ENCODE peak calls at places on chromosomes 13 and 19, in seven cellular contexts. O is adipocyte, K is Peyer's patch, M is tibial nerve, A is left lung, J is trophoblast cell, F is esophagus squamous epithelium. R is an unnamed sample.

GRCh38 chr19:40367577-40368434 is 19.3 kb downstream of the PLD3 start:
- DNase-seq in J (no peak), A (no peak), F (no peak), O (no peak), K (no peak), M (no peak), R (no peak)

GRCh38 chr19:1308718-1309117 is 23.0 kb downstream of the EFNA2 start:
- DNase-seq in O (no peak), A (no peak), F (no peak), K (no peak), J (no peak), M (no peak), R (no peak)

GRCh38 chr13:80030491-80030890 is 310.4 kb downstream of the SPRY2 start:
- DNase-seq in K (no peak), O (peak; percentile 52), J (no peak), M (no peak), A (no peak), F (no peak), R (peak; percentile 88)

GRCh38 chr13:18992791-18993190 is 188.8 kb downstream of the TUBA3C start:
- DNase-seq in J (no peak), M (no peak), F (no peak), K (no peak), O (no peak), A (no peak), R (no peak)

GRCh38 chr13:91922969-91923592 is 524.7 kb downstream of the GPC5 start:
- DNase-seq in A (no peak), M (no peak), J (no peak), F (no peak), O (no peak), K (no peak), R (no peak)

GRCh38 chr19:37007587-37008220 is 70.5 kb upstream of the ZNF420 start:
- DNase-seq in J (peak; percentile 84), O (no peak), A (peak; percentile 81), K (peak; percentile 19), M (no peak), F (no peak), R (no peak)

GRCh38 chr13:69418319-69418718 is 689.3 kb upstream of the ATXN8OS start:
- DNase-seq in F (no peak), O (no peak), A (no peak), K (no peak), M (no peak), J (no peak), R (no peak)

GRCh38 chr19:16764280-16764679 is 44.6 kb downstream of the NWD1 start:
- DNase-seq in A (no peak), O (no peak), F (no peak), K (no peak), J (no peak), M (no peak), R (no peak)

GRCh38 chr13:20461481-20461859 is 64.2 kb downstream of the CRYL1 start:
- DNase-seq in J (peak; percentile 3), A (no peak), M (no peak), F (no peak), O (peak; percentile 16), K (no peak), R (peak; percentile 45)

GRCh38 chr19:19420570-19421301 is 15.3 kb downstream of the GATAD2A start:
- DNase-seq in M (no peak), O (no peak), K (no peak), F (no peak), A (no peak), J (no peak), R (peak; percentile 54)

GRCh38 chr19:54312436-54313362 is at the start of gene LILRA5:
- DNase-seq in F (no peak), J (no peak), O (no peak), M (peak; percentile 22), K (no peak), A (peak; percentile 84), R (no peak)

GRCh38 chr13:46866150-46866549 is 30.7 kb downstream of the HTR2A start:
- DNase-seq in O (peak; percentile 37), A (peak; percentile 77), K (peak; percentile 16), M (peak; percentile 5), J (peak; percentile 97), F (peak; percentile 1), R (peak; percentile 48)

GRCh38 chr19:13881692-13882418 is 4.9 kb downstream of the NANOS3 start:
- DNase-seq in F (no peak), A (no peak), K (peak; percentile 69), O (no peak), M (no peak), J (peak; percentile 81), R (no peak)

GRCh38 chr13:63436288-63436687 is 2020.6 kb upstream of the PCDH20 start:
- DNase-seq in O (no peak), J (no peak), K (no peak), F (no peak), M (no peak), A (no peak), R (no peak)

DNA sequence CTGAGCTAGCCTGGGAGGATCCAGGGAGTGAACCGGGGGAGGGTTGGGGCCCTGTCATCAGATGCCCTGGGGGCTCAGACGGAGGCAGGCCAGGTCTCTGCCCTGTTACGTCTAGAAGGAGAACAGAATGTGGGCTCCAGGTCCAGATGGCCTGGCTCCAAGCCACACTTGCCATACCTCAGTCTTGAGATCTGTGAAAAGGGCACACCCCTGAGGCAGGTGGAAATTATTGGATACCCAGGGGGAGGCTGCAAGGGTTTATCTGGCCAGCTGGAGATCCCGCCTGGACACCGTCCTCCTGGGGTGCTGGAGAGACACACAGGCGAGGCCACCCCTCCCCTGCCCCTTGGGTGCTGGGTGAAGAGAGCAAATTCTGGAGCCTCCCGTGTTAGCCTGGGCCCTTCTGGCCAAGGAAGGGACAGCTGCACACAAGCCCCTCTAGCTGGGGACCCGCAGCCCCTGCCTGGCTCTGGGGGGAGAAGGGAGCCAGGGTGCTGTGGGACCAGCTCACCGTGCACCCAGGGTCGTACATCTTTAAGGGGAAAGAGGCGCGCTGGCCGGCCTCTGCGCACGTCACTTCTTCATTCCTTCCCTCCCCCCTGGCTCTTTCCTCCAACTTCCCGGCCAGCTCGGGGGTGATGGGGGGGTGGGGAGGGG is 808 bp upstream of the NFIC start:
- DNase-seq in O (peak; percentile 79), M (peak; percentile 64), J (peak; percentile 93), F (no peak), A (peak; percentile 88), K (no peak), R (peak; percentile 52)
- H3K27me3 ChIP-seq in O (no peaks in the 10 kb centered on the region), M (no peaks in the 10 kb centered on the region), J (peaks cover 91% of the 10 kb centered on the region), F (no peaks in the 10 kb centered on the region), A (no peaks in the 10 kb centered on the region), K (no peaks in the 10 kb centered on the region), R (no peaks in the 10 kb centered on the region)

DNA sequence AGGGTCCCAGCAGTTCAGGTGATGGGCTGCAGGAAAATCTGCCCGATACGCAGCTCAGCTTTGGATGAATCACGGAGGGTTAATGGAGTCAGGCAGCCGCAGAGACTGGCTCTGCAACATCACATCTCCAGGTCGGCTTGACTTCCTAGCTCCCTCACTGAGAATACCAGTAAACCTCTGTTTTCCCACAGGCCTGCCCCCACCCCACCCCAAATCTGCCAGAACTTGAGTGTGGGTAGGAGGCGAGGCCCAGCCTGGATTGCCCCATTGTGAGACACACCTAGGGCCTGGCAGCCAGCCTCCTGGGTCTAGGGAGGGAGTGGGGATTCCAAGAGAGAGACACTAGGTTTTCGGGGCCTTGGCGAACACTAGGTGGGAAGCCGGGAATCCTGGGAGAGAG is 3.7 kb upstream of the KRTDAP start:
- DNase-seq in F (no peak), M (no peak), K (no peak), O (no peak), A (no peak), J (no peak), R (no peak)
- H3K27me3 ChIP-seq in F (no peaks in the 10 kb centered on the region), M (no peaks in the 10 kb centered on the region), K (no peaks in the 10 kb centered on the region), O (peaks cover 51% of the 10 kb centered on the region), A (peaks cover 14% of the 10 kb centered on the region), J (no peaks in the 10 kb centered on the region), R (no peaks in the 10 kb centered on the region)

GRCh38 chr13:48625396-48626076 is 28.2 kb upstream of the CYSLTR2 start:
- DNase-seq in M (no peak), K (no peak), A (no peak), F (no peak), O (no peak), J (no peak), R (no peak)
- H3K27me3 ChIP-seq in M (no peaks in the 10 kb centered on the region), K (no peaks in the 10 kb centered on the region), A (no peaks in the 10 kb centered on the region), F (no peaks in the 10 kb centered on the region), O (no peaks in the 10 kb centered on the region), J (no peaks in the 10 kb centered on the region), R (no peaks in the 10 kb centered on the region)

DNA sequence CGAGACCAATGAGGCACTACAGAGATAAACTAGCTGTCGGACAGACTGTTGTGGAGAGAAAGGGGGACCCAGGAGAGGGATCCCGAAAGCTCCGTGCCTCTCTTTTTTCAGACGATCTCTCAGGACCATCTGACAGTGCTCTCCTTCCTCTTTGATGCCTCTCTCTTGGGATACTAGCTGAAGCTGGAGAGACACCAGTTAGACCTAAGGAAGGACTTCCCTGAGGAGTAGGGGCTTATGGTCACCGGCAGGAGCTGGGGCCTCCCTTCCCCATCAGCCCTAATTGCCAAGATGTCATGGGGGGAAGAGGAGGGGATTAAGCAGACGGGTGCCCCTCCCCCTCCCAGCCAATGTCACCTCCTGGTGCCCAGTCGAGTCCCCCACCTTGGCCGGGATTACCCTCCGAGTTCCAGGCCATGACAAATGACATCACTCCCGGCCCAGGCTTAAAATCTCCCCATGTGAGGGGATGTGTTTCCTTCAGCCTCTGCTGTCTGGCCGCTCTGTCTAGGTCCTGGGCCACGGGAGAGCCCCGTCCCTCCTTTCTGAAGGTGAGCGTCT is at the start of gene CRX:
- DNase-seq in F (no peak), J (no peak), M (no peak), O (no peak), A (no peak), K (no peak), R (no peak)
- H3K27me3 ChIP-seq in F (no peaks in the 10 kb centered on the region), J (no peaks in the 10 kb centered on the region), M (no peaks in the 10 kb centered on the region), O (peaks cover 42% of the 10 kb centered on the region), A (peaks cover 61% of the 10 kb centered on the region), K (no peaks in the 10 kb centered on the region), R (peaks cover 7% of the 10 kb centered on the region)

GRCh38 chr13:112634102-112634501 is 46.1 kb upstream of the TUBGCP3 start:
- DNase-seq in F (no peak), O (no peak), A (no peak), J (no peak), K (no peak), M (no peak), R (no peak)

GRCh38 chr13:112636401-112636975 is 48.5 kb upstream of the TUBGCP3 start:
- DNase-seq in M (no peak), O (no peak), A (no peak), J (no peak), F (no peak), K (no peak), R (no peak)

GRCh38 chr13:112638157-112638750 is 50.3 kb upstream of the TUBGCP3 start:
- DNase-seq in M (no peak), A (no peak), K (no peak), O (no peak), J (peak; percentile 63), F (no peak), R (peak; percentile 6)

GRCh38 chr13:112637017-112637801 is 49.3 kb upstream of the TUBGCP3 start:
- DNase-seq in O (no peak), K (no peak), A (no peak), F (no peak), M (no peak), J (peak; percentile 78), R (no peak)

GRCh38 chr13:112635323-112635722 is 47.4 kb upstream of the TUBGCP3 start:
- DNase-seq in O (no peak), K (no peak), F (no peak), A (no peak), M (no peak), J (no peak), R (no peak)
- H3K27me3 ChIP-seq in O (peaks cover 71% of the 10 kb centered on the region), K (no peaks in the 10 kb centered on the region), F (no peaks in the 10 kb centered on the region), A (peaks cover 61% of the 10 kb centered on the region), M (no peaks in the 10 kb centered on the region), J (no peaks in the 10 kb centered on the region), R (peaks cover 25% of the 10 kb centered on the region)